ENCODE peak calls at places on chromosomes 3 and 15, in seven cellular contexts. One of them, this sample, is unnamed.
A peak's percentile ranks its signal among the peaks of the same experiment; 100 is the strongest.

GRCh38 chr15:25838191-25838870 is 24.8 kb downstream of the ATP10A start:
- DNase-seq in mesendoderm: no peak
- DNase-seq in mesenchymal stem cell: no peak
- DNase-seq in H1: no peak
- DNase-seq in IMR-90: no peak
- DNase-seq in trophoblast cell: no peak
- DNase-seq in H9: no peak
- DNase-seq in this sample: no peak

GRCh38 chr15:57559875-57560274 is 31.8 kb upstream of the MYZAP start:
- DNase-seq in IMR-90: no peak
- DNase-seq in mesendoderm: peak; percentile 71
- DNase-seq in H1: peak; percentile 59
- DNase-seq in trophoblast cell: peak; percentile 87
- DNase-seq in H9: peak; percentile 77
- DNase-seq in mesenchymal stem cell: peak; percentile 40
- DNase-seq in this sample: peak; percentile 64

GRCh38 chr3:71846189-71846588 is 61.2 kb upstream of the PROK2 start:
- DNase-seq in H9: no peak
- DNase-seq in H1: no peak
- DNase-seq in mesenchymal stem cell: no peak
- DNase-seq in IMR-90: peak; percentile 1
- DNase-seq in mesendoderm: peak; percentile 50
- DNase-seq in trophoblast cell: peak; percentile 17
- DNase-seq in this sample: no peak

GRCh38 chr15:38683382-38684242 is 119.0 kb upstream of the RASGRP1 start:
- DNase-seq in mesendoderm: peak; percentile 50
- DNase-seq in trophoblast cell: peak; percentile 81
- DNase-seq in H9: peak; percentile 49
- DNase-seq in H1: no peak
- DNase-seq in mesenchymal stem cell: peak; percentile 50
- DNase-seq in IMR-90: peak; percentile 53
- DNase-seq in this sample: peak; percentile 32

GRCh38 chr3:187456268-187456667 is 88.1 kb downstream of the RTP4 start:
- DNase-seq in mesendoderm: no peak
- DNase-seq in H9: no peak
- DNase-seq in IMR-90: no peak
- DNase-seq in trophoblast cell: no peak
- DNase-seq in mesenchymal stem cell: no peak
- DNase-seq in H1: no peak
- DNase-seq in this sample: no peak

GRCh38 chr3:157074490-157074889 is 85.5 kb downstream of the CCNL1 start:
- DNase-seq in mesendoderm: no peak
- DNase-seq in mesenchymal stem cell: no peak
- DNase-seq in H1: no peak
- DNase-seq in trophoblast cell: no peak
- DNase-seq in IMR-90: no peak
- DNase-seq in H9: no peak
- DNase-seq in this sample: no peak

GRCh38 chr3:25916286-25916685 is 126.4 kb downstream of the OXSM start:
- DNase-seq in IMR-90: no peak
- DNase-seq in mesenchymal stem cell: no peak
- DNase-seq in H9: no peak
- DNase-seq in H1: no peak
- DNase-seq in mesendoderm: no peak
- DNase-seq in trophoblast cell: peak; percentile 37
- DNase-seq in this sample: no peak

GRCh38 chr3:168807426-168807825 is 711.7 kb upstream of the GOLIM4 start:
- DNase-seq in IMR-90: no peak
- DNase-seq in H9: peak; percentile 31
- DNase-seq in H1: no peak
- DNase-seq in mesenchymal stem cell: no peak
- DNase-seq in mesendoderm: peak; percentile 96
- DNase-seq in trophoblast cell: no peak
- DNase-seq in this sample: peak; percentile 33

GRCh38 chr15:100762913-100763627 is 116.6 kb upstream of the ALDH1A3 start:
- DNase-seq in H9: no peak
- DNase-seq in mesendoderm: no peak
- DNase-seq in mesenchymal stem cell: no peak
- DNase-seq in trophoblast cell: no peak
- DNase-seq in IMR-90: peak; percentile 17
- DNase-seq in H1: no peak
- DNase-seq in this sample: no peak

GRCh38 chr3:9507586-9508578 is 45.7 kb downstream of the LHFPL4 start:
- DNase-seq in H9: no peak
- DNase-seq in mesenchymal stem cell: no peak
- DNase-seq in mesendoderm: peak; percentile 10
- DNase-seq in IMR-90: no peak
- DNase-seq in trophoblast cell: no peak
- DNase-seq in H1: no peak
- DNase-seq in this sample: no peak

GRCh38 chr3:37603722-37604121 is 258.0 kb upstream of the CTDSPL start:
- DNase-seq in trophoblast cell: no peak
- DNase-seq in mesenchymal stem cell: no peak
- DNase-seq in H1: no peak
- DNase-seq in IMR-90: no peak
- DNase-seq in mesendoderm: peak; percentile 28
- DNase-seq in H9: no peak
- DNase-seq in this sample: no peak

GRCh38 chr3:11944052-11944673 is 60.0 kb upstream of the SYN2 start:
- DNase-seq in H1: peak; percentile 17
- DNase-seq in mesendoderm: peak; percentile 81
- DNase-seq in mesenchymal stem cell: no peak
- DNase-seq in IMR-90: peak; percentile 10
- DNase-seq in trophoblast cell: peak; percentile 79
- DNase-seq in H9: peak; percentile 65
- DNase-seq in this sample: no peak

GRCh38 chr15:20344601-20345400 is 196.8 kb downstream of the GOLGA6L6 start:
- DNase-seq in H9: peak; percentile 33
- DNase-seq in H1: no peak
- DNase-seq in trophoblast cell: no peak
- DNase-seq in mesendoderm: no peak
- DNase-seq in IMR-90: no peak
- DNase-seq in mesenchymal stem cell: no peak
- DNase-seq in this sample: no peak

GRCh38 chr3:113136529-113136928 is 74.8 kb upstream of the BOC start:
- DNase-seq in H1: no peak
- DNase-seq in IMR-90: no peak
- DNase-seq in mesenchymal stem cell: no peak
- DNase-seq in mesendoderm: no peak
- DNase-seq in H9: no peak
- DNase-seq in trophoblast cell: no peak
- DNase-seq in this sample: no peak
- H2BK5ac ChIP-seq in H1: no peak overlapping the region
- H2BK5ac ChIP-seq in IMR-90: no peak overlapping the region
- H2BK5ac ChIP-seq in mesenchymal stem cell: no peak overlapping the region
- H2BK5ac ChIP-seq in mesendoderm: no peak overlapping the region
- H2BK5ac ChIP-seq in H9: no peak overlapping the region
- H2BK5ac ChIP-seq in trophoblast cell: no peak overlapping the region
- H2BK5ac ChIP-seq in this sample: no peak overlapping the region

DNA sequence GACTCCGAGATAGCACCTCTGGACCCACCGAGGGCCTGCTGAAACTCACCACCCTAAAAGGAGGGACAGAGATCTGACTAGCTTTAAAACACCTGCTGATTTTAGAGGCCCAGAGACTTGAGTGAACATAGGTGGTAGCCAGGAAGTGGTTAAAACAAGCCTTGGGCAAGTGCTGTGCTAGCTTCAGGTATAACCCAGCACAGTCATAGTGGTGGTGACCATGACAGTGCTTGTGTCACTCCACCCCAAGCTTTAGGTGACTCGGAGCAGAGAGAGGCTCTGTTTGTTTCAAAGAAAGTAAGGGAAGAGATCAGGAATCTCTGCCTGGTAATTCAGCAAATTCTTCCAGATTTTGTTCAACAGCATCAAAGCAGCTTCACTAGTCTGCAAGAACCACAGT is 641.1 kb upstream of the BCHE start:
- DNase-seq in trophoblast cell: no peak
- DNase-seq in H9: no peak
- DNase-seq in mesenchymal stem cell: no peak
- DNase-seq in IMR-90: no peak
- DNase-seq in mesendoderm: no peak
- DNase-seq in H1: no peak
- DNase-seq in this sample: no peak
- H2BK5ac ChIP-seq in trophoblast cell: no peak overlapping the region
- H2BK5ac ChIP-seq in H9: no peak overlapping the region
- H2BK5ac ChIP-seq in mesenchymal stem cell: no peak overlapping the region
- H2BK5ac ChIP-seq in IMR-90: no peak overlapping the region
- H2BK5ac ChIP-seq in mesendoderm: no peak overlapping the region
- H2BK5ac ChIP-seq in H1: no peak overlapping the region
- H2BK5ac ChIP-seq in this sample: no peak overlapping the region

GRCh38 chr3:77321646-77322045 is 281.7 kb downstream of the ROBO2 start:
- DNase-seq in H1: no peak
- DNase-seq in mesenchymal stem cell: peak; percentile 7
- DNase-seq in IMR-90: no peak
- DNase-seq in mesendoderm: no peak
- DNase-seq in trophoblast cell: peak; percentile 1
- DNase-seq in H9: no peak
- DNase-seq in this sample: no peak
- H2BK5ac ChIP-seq in H1: no peak overlapping the region
- H2BK5ac ChIP-seq in mesenchymal stem cell: no peak overlapping the region
- H2BK5ac ChIP-seq in IMR-90: no peak overlapping the region
- H2BK5ac ChIP-seq in mesendoderm: no peak overlapping the region
- H2BK5ac ChIP-seq in trophoblast cell: no peak overlapping the region
- H2BK5ac ChIP-seq in H9: no peak overlapping the region
- H2BK5ac ChIP-seq in this sample: no peak overlapping the region

GRCh38 chr15:69668963-69669362 is 216.3 kb downstream of the RPLP1 start:
- DNase-seq in trophoblast cell: no peak
- DNase-seq in H9: no peak
- DNase-seq in mesenchymal stem cell: no peak
- DNase-seq in IMR-90: no peak
- DNase-seq in mesendoderm: no peak
- DNase-seq in H1: no peak
- DNase-seq in this sample: no peak
- H2BK5ac ChIP-seq in trophoblast cell: no peak overlapping the region
- H2BK5ac ChIP-seq in H9: no peak overlapping the region
- H2BK5ac ChIP-seq in mesenchymal stem cell: no peak overlapping the region
- H2BK5ac ChIP-seq in IMR-90: no peak overlapping the region
- H2BK5ac ChIP-seq in mesendoderm: no peak overlapping the region
- H2BK5ac ChIP-seq in H1: no peak overlapping the region
- H2BK5ac ChIP-seq in this sample: no peak overlapping the region

GRCh38 chr3:182673336-182673735 is 120.0 kb upstream of the ATP11B start:
- DNase-seq in mesenchymal stem cell: no peak
- DNase-seq in trophoblast cell: no peak
- DNase-seq in H1: no peak
- DNase-seq in H9: no peak
- DNase-seq in IMR-90: no peak
- DNase-seq in mesendoderm: no peak
- DNase-seq in this sample: no peak
- H2BK5ac ChIP-seq in mesenchymal stem cell: no peak overlapping the region
- H2BK5ac ChIP-seq in trophoblast cell: no peak overlapping the region
- H2BK5ac ChIP-seq in H1: no peak overlapping the region
- H2BK5ac ChIP-seq in H9: no peak overlapping the region
- H2BK5ac ChIP-seq in IMR-90: no peak overlapping the region
- H2BK5ac ChIP-seq in mesendoderm: no peak overlapping the region
- H2BK5ac ChIP-seq in this sample: no peak overlapping the region

GRCh38 chr15:74808073-74808839 is 4.4 kb upstream of the LMAN1L start:
- DNase-seq in IMR-90: peak; percentile 15
- DNase-seq in mesendoderm: no peak
- DNase-seq in mesenchymal stem cell: no peak
- DNase-seq in H1: no peak
- DNase-seq in H9: no peak
- DNase-seq in trophoblast cell: peak; percentile 89
- DNase-seq in this sample: no peak

GRCh38 chr15:74808840-74809229 is 3.8 kb upstream of the LMAN1L start:
- DNase-seq in IMR-90: no peak
- DNase-seq in H9: peak; percentile 61
- DNase-seq in trophoblast cell: no peak
- DNase-seq in H1: no peak
- DNase-seq in mesendoderm: peak; percentile 67
- DNase-seq in mesenchymal stem cell: no peak
- DNase-seq in this sample: no peak

GRCh38 chr15:74812533-74812932 is at the start of gene LMAN1L:
- DNase-seq in H9: no peak
- DNase-seq in mesenchymal stem cell: no peak
- DNase-seq in trophoblast cell: no peak
- DNase-seq in H1: no peak
- DNase-seq in mesendoderm: no peak
- DNase-seq in IMR-90: no peak
- DNase-seq in this sample: no peak

GRCh38 chr15:74809242-74809641 is 3.4 kb upstream of the LMAN1L start:
- DNase-seq in IMR-90: no peak
- DNase-seq in H9: no peak
- DNase-seq in trophoblast cell: no peak
- DNase-seq in mesendoderm: no peak
- DNase-seq in H1: no peak
- DNase-seq in mesenchymal stem cell: no peak
- DNase-seq in this sample: no peak

DNA sequence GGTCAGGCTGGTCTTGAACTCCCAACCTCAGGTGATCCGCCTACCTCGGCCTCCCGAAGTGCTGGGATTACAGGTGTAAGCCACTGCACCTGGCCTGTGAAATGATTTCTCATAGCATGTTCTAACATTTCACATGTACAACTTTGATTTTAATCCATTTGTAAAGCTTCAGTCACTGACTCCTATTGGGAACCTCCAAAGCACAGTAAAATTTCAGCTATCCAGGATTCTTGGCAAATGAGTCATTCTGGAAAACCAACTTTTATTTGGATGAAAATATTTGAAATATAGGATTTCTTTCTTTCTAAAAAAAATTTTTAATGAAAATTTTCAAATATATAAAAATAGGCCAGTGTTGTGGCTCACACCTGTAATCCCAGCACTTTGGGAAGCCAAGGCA is 2.7 kb upstream of the LMAN1L start:
- DNase-seq in IMR-90: peak; percentile 40
- DNase-seq in mesendoderm: no peak
- DNase-seq in H9: no peak
- DNase-seq in trophoblast cell: peak; percentile 44
- DNase-seq in H1: no peak
- DNase-seq in mesenchymal stem cell: no peak
- DNase-seq in this sample: no peak
- H2BK5ac ChIP-seq in IMR-90: no peak overlapping the region
- H2BK5ac ChIP-seq in mesendoderm: no peak overlapping the region
- H2BK5ac ChIP-seq in H9: no peak overlapping the region
- H2BK5ac ChIP-seq in trophoblast cell: no peak overlapping the region
- H2BK5ac ChIP-seq in H1: no peak overlapping the region
- H2BK5ac ChIP-seq in mesenchymal stem cell: no peak overlapping the region
- H2BK5ac ChIP-seq in this sample: no peak overlapping the region

DNA sequence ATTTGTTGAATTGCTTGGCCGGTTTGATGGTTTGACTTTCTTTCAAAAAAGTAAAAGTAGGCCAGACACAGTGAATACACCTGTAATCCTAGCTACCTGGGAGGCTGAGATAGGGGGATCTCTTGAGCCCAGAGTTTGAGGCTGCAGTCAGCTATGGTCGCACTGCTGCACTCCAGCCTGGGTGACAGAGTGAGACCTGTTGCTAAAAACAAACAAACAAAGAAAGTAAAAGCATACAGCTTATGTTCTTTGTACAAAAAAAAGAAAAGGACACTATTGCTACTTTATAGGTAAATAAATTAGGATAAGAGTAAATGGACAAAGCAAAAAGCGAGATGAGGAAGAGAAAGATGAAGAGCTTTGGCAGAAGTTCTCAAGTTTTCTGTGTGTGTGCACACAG is 13.9 kb upstream of the FEZF2 start:
- DNase-seq in IMR-90: no peak
- DNase-seq in mesenchymal stem cell: no peak
- DNase-seq in H9: no peak
- DNase-seq in trophoblast cell: no peak
- DNase-seq in mesendoderm: no peak
- DNase-seq in H1: no peak
- DNase-seq in this sample: no peak
- H2BK5ac ChIP-seq in IMR-90: no peak overlapping the region
- H2BK5ac ChIP-seq in mesenchymal stem cell: no peak overlapping the region
- H2BK5ac ChIP-seq in H9: no peak overlapping the region
- H2BK5ac ChIP-seq in trophoblast cell: no peak overlapping the region
- H2BK5ac ChIP-seq in mesendoderm: no peak overlapping the region
- H2BK5ac ChIP-seq in H1: no peak overlapping the region
- H2BK5ac ChIP-seq in this sample: no peak overlapping the region

GRCh38 chr3:125511420-125512094 is 8.4 kb downstream of the SNX4 start:
- DNase-seq in H1: no peak
- DNase-seq in IMR-90: peak; percentile 30
- DNase-seq in trophoblast cell: no peak
- DNase-seq in mesenchymal stem cell: no peak
- DNase-seq in mesendoderm: no peak
- DNase-seq in H9: no peak
- DNase-seq in this sample: no peak
- H2BK5ac ChIP-seq in H1: no peak overlapping the region
- H2BK5ac ChIP-seq in IMR-90: peak overlapping the region; percentile 17
- H2BK5ac ChIP-seq in trophoblast cell: no peak overlapping the region
- H2BK5ac ChIP-seq in mesenchymal stem cell: no peak overlapping the region
- H2BK5ac ChIP-seq in mesendoderm: no peak overlapping the region
- H2BK5ac ChIP-seq in H9: no peak overlapping the region
- H2BK5ac ChIP-seq in this sample: no peak overlapping the region